ENCODE peak calls at places on chromosomes 2 and 18, in nine cellular contexts. E, K, W, R, A, T, M, J and U are unnamed samples.

GRCh38 chr18:69957071-69957620 is 9.5 kb upstream of the CD226 start:
- DNase-seq in E (no peak), K (no peak), W (no peak), R (no peak), A (no peak), T (no peak), M (no peak), J (no peak), U (no peak)

GRCh38 chr2:100887039-100887578 is 67.2 kb downstream of the NPAS2 start:
- DNase-seq in E (no peak), K (no peak), W (no peak), R (no peak), A (no peak), T (no peak), M (no peak), J (no peak), U (no peak)

GRCh38 chr2:203647579-203647978 is 58.9 kb upstream of the CD28 start:
- DNase-seq in E (no peak), K (no peak), W (no peak), R (no peak), A (no peak), T (no peak), M (no peak), J (no peak), U (no peak)

GRCh38 chr2:67255933-67256615 is 141.1 kb upstream of the ETAA1 start:
- DNase-seq in E (no peak), K (no peak), W (peak), R (no peak), A (no peak), T (peak), M (peak), J (no peak), U (no peak)

GRCh38 chr18:26342646-26343045 is 116.4 kb downstream of the TAF4B start:
- DNase-seq in E (no peak), K (no peak), W (no peak), R (peak), A (no peak), T (no peak), M (no peak), J (peak), U (no peak)

GRCh38 chr2:159285929-159286708 is at the start of gene WDSUB1:
- DNase-seq in E (peak), K (peak), W (peak), R (peak), A (peak), T (peak), M (peak), J (peak), U (peak)

GRCh38 chr2:231172020-231172419 is 26.4 kb upstream of the ARMC9 start:
- DNase-seq in E (no peak), K (no peak), W (no peak), R (no peak), A (no peak), T (no peak), M (peak), J (no peak), U (peak)

GRCh38 chr2:30647752-30648442 is 159.3 kb downstream of the CAPN13 start:
- DNase-seq in E (no peak), K (no peak), W (no peak), R (no peak), A (no peak), T (no peak), M (no peak), J (no peak), U (no peak)

GRCh38 chr2:3418766-3419165 is 39.3 kb downstream of the TRAPPC12 start:
- DNase-seq in E (no peak), K (no peak), W (no peak), R (no peak), A (no peak), T (no peak), M (no peak), J (no peak), U (no peak)

GRCh38 chr2:135796606-135797005 is 40.4 kb downstream of the LCT start:
- DNase-seq in E (no peak), K (no peak), W (no peak), R (no peak), A (no peak), T (no peak), M (no peak), J (no peak), U (no peak)

GRCh38 chr2:88176352-88176952 is 6.3 kb downstream of the THNSL2 start:
- DNase-seq in E (no peak), K (no peak), W (no peak), R (no peak), A (no peak), T (no peak), M (no peak), J (no peak), U (no peak)